ENCODE peak calls at places on chromosomes 7 and 10, in nine cellular contexts. M is activated T-cell treated with anti-CD3 and anti-CD28 coated beads, Interleukin-2, amount 50 U/mL, for 72 hours; Y is astrocyte; J is stimulated activated CD8-positive, alpha-beta memory T cell treated with anti-CD3 and anti-CD28 coated beads, Interleukin-2, amount 100 ng/mL, for 48 hours; L is activated T-helper 9 cell treated with anti-CD3 and anti-CD28 coated beads, Interleukin-2, amount 50 U/mL, for 16 hours; T is NCI-H1694; N is CD14-positive monocyte; A is HCT116; O is D341Med. F is an unnamed sample.
A peak's percentile ranks its signal among the peaks of the same experiment; 100 is the strongest.

GRCh38 chr10:70588852-70589570 is 13.5 kb downstream of the PRF1 start:
- DNase-seq in M (no peak), Y (no peak), J (no peak), L (no peak), T (no peak), N (no peak), A (no peak), O (no peak), F (no peak)

GRCh38 chr7:139660317-139661042 is 117.3 kb downstream of the HIPK2 start:
- DNase-seq in M (no peak), Y (peak; percentile 56), J (no peak), L (no peak), T (no peak), N (no peak), A (no peak), O (no peak), F (no peak)

GRCh38 chr10:34290412-34291082 is 524.5 kb downstream of the PARD3 start:
- DNase-seq in M (no peak), Y (peak; percentile 89), J (no peak), L (no peak), T (no peak), N (no peak), A (no peak), O (no peak), F (no peak)

GRCh38 chr7:36278767-36279171 is 110.9 kb upstream of the ANLN start:
- DNase-seq in M (no peak), Y (peak; percentile 74), J (no peak), L (no peak), T (peak; percentile 60), N (no peak), A (no peak), O (no peak), F (no peak)

GRCh38 chr7:131066635-131067034 is 261.0 kb upstream of the MKLN1 start:
- DNase-seq in M (no peak), Y (no peak), J (no peak), L (no peak), T (no peak), N (no peak), A (no peak), O (no peak), F (no peak)

GRCh38 chr10:103551619-103552602 is 58.4 kb downstream of the NEURL1 start:
- DNase-seq in M (no peak), Y (no peak), J (no peak), L (no peak), T (no peak), N (peak; percentile 84), A (no peak), O (no peak), F (no peak)

GRCh38 chr7:26857534-26858228 is 6.7 kb downstream of the SKAP2 start:
- DNase-seq in M (no peak), Y (no peak), J (no peak), L (no peak), T (no peak), N (peak; percentile 48), A (no peak), O (peak; percentile 33), F (peak; percentile 5)

GRCh38 chr7:5510426-5511045 is 86.9 kb upstream of the TNRC18 start:
- DNase-seq in M (no peak), Y (no peak), J (no peak), L (no peak), T (no peak), N (no peak), A (no peak), O (peak; percentile 10), F (no peak)

GRCh38 chr10:11617233-11617632 is 5.8 kb upstream of the USP6NL start:
- DNase-seq in M (no peak), Y (no peak), J (no peak), L (no peak), T (no peak), N (no peak), A (no peak), O (no peak), F (no peak)

GRCh38 chr10:79487296-79488194 is 24.8 kb upstream of the EIF5AL1 start:
- DNase-seq in M (peak; percentile 37), Y (peak; percentile 44), J (no peak), L (no peak), T (no peak), N (no peak), A (peak; percentile 81), O (peak; percentile 74), F (peak; percentile 15)

GRCh38 chr10:630581-631073 is 58.8 kb downstream of the DIP2C start:
- DNase-seq in M (no peak), Y (no peak), J (no peak), L (no peak), T (no peak), N (peak; percentile 41), A (no peak), O (no peak), F (no peak)

GRCh38 chr10:4391683-4392082 is 434.3 kb upstream of the AKR1E2 start:
- DNase-seq in M (no peak), Y (no peak), J (no peak), L (no peak), T (no peak), N (no peak), A (peak; percentile 22), O (no peak), F (no peak)

GRCh38 chr7:142356166-142356565 is 98.3 kb upstream of the PRSS58 start:
- DNase-seq in M (no peak), Y (no peak), J (no peak), L (no peak), T (no peak), N (no peak), A (no peak), O (no peak), F (no peak)

GRCh38 chr10:33126118-33126517 is 168.1 kb upstream of the ITGB1 start:
- DNase-seq in M (no peak), Y (peak; percentile 64), J (no peak), L (no peak), T (no peak), N (no peak), A (no peak), O (no peak), F (no peak)

GRCh38 chr7:128031901-128032604 is 816 bp upstream of the LRRC4 start:
- DNase-seq in M (peak; percentile 72), Y (peak; percentile 90), J (peak; percentile 32), L (peak; percentile 33), T (peak; percentile 47), N (peak; percentile 62), A (no peak), O (peak; percentile 87), F (peak; percentile 83)

GRCh38 chr7:78780560-78780959 is 672.9 kb downstream of the MAGI2 start:
- DNase-seq in M (no peak), Y (no peak), J (no peak), L (no peak), T (no peak), N (no peak), A (no peak), O (no peak), F (no peak)

GRCh38 chr7:48390381-48391327 is 219.4 kb downstream of the ABCA13 start:
- DNase-seq in M (no peak), Y (no peak), J (no peak), L (no peak), T (no peak), N (peak; percentile 58), A (no peak), O (no peak), F (no peak)

GRCh38 chr7:29859491-29860180 is 53.3 kb downstream of the WIPF3 start:
- DNase-seq in M (no peak), Y (no peak), J (no peak), L (no peak), T (no peak), N (peak; percentile 58), A (no peak), O (no peak), F (no peak)

GRCh38 chr7:87312215-87312865 is 33.1 kb upstream of the CROT start:
- DNase-seq in M (peak; percentile 71), Y (peak; percentile 33), J (peak; percentile 20), L (peak; percentile 35), T (peak; percentile 13), N (no peak), A (peak; percentile 29), O (peak; percentile 62), F (peak; percentile 58)

F was measured in cerebellum.